ENCODE peak calls at places on chromosome 4, in seven cellular contexts. D is H1, B is neural crest cell, M is mammary epithelial cell, O is fibroblast of lung, V is HFFc6, Y is fibroblast of the aortic adventitia. L is an unnamed sample.

GRCh38 chr4:86461849-86462248 is 102.0 kb upstream of the MAPK10 start:
- DNase-seq in D (no peak), B (no peak), M (no peak), O (no peak), V (no peak), Y (no peak), L (no peak)

GRCh38 chr4:2837904-2838496 is 5.6 kb upstream of the ADD1 start:
- DNase-seq in D (no peak), B (no peak), M (no peak), O (peak; percentile 37), V (peak; percentile 22), Y (peak; percentile 59), L (peak; percentile 76)

GRCh38 chr4:76867880-76868655 is 29.9 kb downstream of the SOWAHB start:
- DNase-seq in D (peak; percentile 55), B (no peak), M (no peak), O (no peak), V (no peak), Y (no peak), L (no peak)

GRCh38 chr4:158299459-158300007 is 89.2 kb downstream of the TMEM144 start:
- DNase-seq in D (no peak), B (no peak), M (no peak), O (no peak), V (no peak), Y (no peak), L (no peak)

GRCh38 chr4:142977182-142977581 is 131.1 kb upstream of the INPP4B start:
- DNase-seq in D (no peak), B (no peak), M (no peak), O (no peak), V (no peak), Y (no peak), L (no peak)

GRCh38 chr4:26510334-26510705 is 20.0 kb upstream of the CCKAR start:
- DNase-seq in D (no peak), B (no peak), M (no peak), O (no peak), V (no peak), Y (peak; percentile 29), L (no peak)

GRCh38 chr4:38090450-38091246 is 130.4 kb downstream of the PTTG2 start:
- DNase-seq in D (no peak), B (no peak), M (no peak), O (no peak), V (no peak), Y (no peak), L (no peak)

GRCh38 chr4:98444371-98444770 is 183.2 kb downstream of the RAP1GDS1 start:
- DNase-seq in D (no peak), B (no peak), M (no peak), O (no peak), V (no peak), Y (no peak), L (no peak)

GRCh38 chr4:138686078-138686477 is 329.5 kb upstream of the NOCT start:
- DNase-seq in D (no peak), B (no peak), M (no peak), O (no peak), V (no peak), Y (no peak), L (no peak)

GRCh38 chr4:81215219-81215892 is at the start of gene PRKG2:
- DNase-seq in D (peak; percentile 65), B (no peak), M (peak; percentile 21), O (peak; percentile 6), V (no peak), Y (no peak), L (no peak)

GRCh38 chr4:136664988-136665387 is 867.3 kb downstream of the PCDH18 start:
- DNase-seq in D (no peak), B (no peak), M (no peak), O (peak; percentile 25), V (no peak), Y (no peak), L (no peak)

GRCh38 chr4:184843984-184844554 is 18.3 kb upstream of the ACSL1 start:
- DNase-seq in D (no peak), B (no peak), M (no peak), O (no peak), V (no peak), Y (no peak), L (no peak)

GRCh38 chr4:96390404-96390803 is 550.5 kb downstream of the PDHA2 start:
- DNase-seq in D (no peak), B (no peak), M (no peak), O (no peak), V (no peak), Y (no peak), L (no peak)

GRCh38 chr4:41028392-41029076 is 185.8 kb downstream of the APBB2 start:
- DNase-seq in D (no peak), B (no peak), M (no peak), O (peak; percentile 61), V (peak; percentile 56), Y (peak; percentile 65), L (no peak)

GRCh38 chr4:47774078-47774477 is 63.8 kb downstream of the CORIN start:
- DNase-seq in D (no peak), B (no peak), M (no peak), O (no peak), V (no peak), Y (no peak), L (no peak)

GRCh38 chr4:10186228-10187214 is 69.9 kb upstream of the WDR1 start:
- DNase-seq in D (no peak), B (no peak), M (no peak), O (no peak), V (peak; percentile 20), Y (peak; percentile 29), L (no peak)

GRCh38 chr4:83386931-83387897 is 52.6 kb upstream of the HPSE start:
- DNase-seq in D (no peak), B (no peak), M (peak; percentile 37), O (peak; percentile 13), V (no peak), Y (peak; percentile 17), L (no peak)

GRCh38 chr4:35315419-35315818 is 928.9 kb downstream of the ARAP2 start:
- DNase-seq in D (no peak), B (no peak), M (no peak), O (no peak), V (no peak), Y (no peak), L (no peak)

GRCh38 chr4:163613375-163613774 is 118.9 kb downstream of the TMA16 start:
- DNase-seq in D (no peak), B (no peak), M (no peak), O (no peak), V (no peak), Y (no peak), L (no peak)

GRCh38 chr4:144778364-144778763 is 132.4 kb downstream of the HHIP start:
- DNase-seq in D (no peak), B (no peak), M (no peak), O (no peak), V (no peak), Y (no peak), L (no peak)

GRCh38 chr4:3009422-3009821 is 46.1 kb downstream of the GRK4 start:
- DNase-seq in D (no peak), B (peak; percentile 5), M (peak; percentile 65), O (peak; percentile 15), V (no peak), Y (peak; percentile 9), L (no peak)

GRCh38 chr4:75514949-75515612 is 808 bp downstream of the THAP6 start:
- DNase-seq in D (no peak), B (no peak), M (peak; percentile 4), O (no peak), V (no peak), Y (no peak), L (no peak)

GRCh38 chr4:141352328-141352727 is 131.6 kb downstream of the ZNF330 start:
- DNase-seq in D (no peak), B (no peak), M (no peak), O (no peak), V (no peak), Y (no peak), L (no peak)

GRCh38 chr4:87882321-87882720 is 49.6 kb downstream of the MEPE start:
- DNase-seq in D (no peak), B (no peak), M (no peak), O (peak; percentile 82), V (peak; percentile 2), Y (peak; percentile 76), L (no peak)

GRCh38 chr4:128517096-128517738 is 229.6 kb upstream of the PGRMC2 start:
- DNase-seq in D (no peak), B (no peak), M (no peak), O (peak; percentile 49), V (peak; percentile 30), Y (peak; percentile 84), L (no peak)

GRCh38 chr4:107299646-107300045 is 263.5 kb upstream of the DKK2 start:
- DNase-seq in D (no peak), B (no peak), M (peak; percentile 38), O (peak; percentile 83), V (peak; percentile 75), Y (no peak), L (no peak)
- TF ChIP-seq CTCF in D (no peak), B (no peak), M (no peak), O (no peak), V (no peak), Y (no peak), L (no peak)

DNA sequence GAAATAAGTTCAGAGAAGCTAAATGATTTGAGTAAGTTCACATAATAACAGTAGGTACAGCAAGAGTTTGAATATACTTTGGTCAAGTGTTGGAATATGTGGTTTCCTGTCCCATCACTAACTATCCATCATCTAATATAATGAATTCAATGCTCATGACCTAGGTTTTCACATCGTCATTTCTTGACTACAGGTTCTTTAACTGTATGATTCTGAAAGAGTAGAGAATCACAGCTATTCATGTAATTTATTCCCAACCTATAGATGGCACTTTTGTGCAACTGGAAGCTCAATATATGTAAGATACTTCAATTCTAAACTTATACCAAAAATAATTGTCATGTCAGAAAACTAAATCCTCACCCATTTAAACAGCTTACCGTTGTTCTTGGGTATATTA is 53.1 kb downstream of the TIGD2 start:
- DNase-seq in D (no peak), B (no peak), M (no peak), O (no peak), V (no peak), Y (no peak), L (no peak)
- TF ChIP-seq CTCF in D (no peak), B (peak; percentile 27), M (no peak), O (no peak), V (peak; percentile 35), Y (no peak), L (no peak)

GRCh38 chr4:92091335-92091734 is 212.4 kb upstream of the GRID2 start:
- DNase-seq in D (peak; percentile 61), B (no peak), M (no peak), O (no peak), V (no peak), Y (no peak), L (no peak)
- TF ChIP-seq CTCF in D (peak; percentile 61), B (peak; percentile 38), M (no peak), O (peak; percentile 14), V (no peak), Y (peak; percentile 5), L (no peak)

GRCh38 chr4:123546123-123546654 is 149.6 kb downstream of the SPRY1 start:
- DNase-seq in D (no peak), B (no peak), M (no peak), O (no peak), V (no peak), Y (no peak), L (no peak)

GRCh38 chr4:123545569-123546122 is 149.1 kb downstream of the SPRY1 start:
- DNase-seq in D (no peak), B (no peak), M (no peak), O (peak; percentile 8), V (no peak), Y (no peak), L (no peak)

GRCh38 chr4:123546661-123547060 is 150.1 kb downstream of the SPRY1 start:
- DNase-seq in D (peak; percentile 50), B (no peak), M (no peak), O (no peak), V (no peak), Y (no peak), L (no peak)

GRCh38 chr4:123547818-123548200 is 151.2 kb downstream of the SPRY1 start:
- DNase-seq in D (no peak), B (no peak), M (no peak), O (no peak), V (no peak), Y (no peak), L (no peak)

GRCh38 chr4:123547167-123547817 is 150.7 kb downstream of the SPRY1 start:
- DNase-seq in D (peak; percentile 83), B (no peak), M (peak; percentile 56), O (no peak), V (no peak), Y (no peak), L (no peak)
- TF ChIP-seq CTCF in D (no peak), B (no peak), M (no peak), O (no peak), V (no peak), Y (no peak), L (no peak)

L was measured in CD14-positive monocyte.